ENCODE peak calls at places on chromosomes 2 and 18, in eight cellular contexts. I, L, F, E, X, C, Z and H are unnamed samples.

GRCh38 chr2:11444737-11445136 is 21.2 kb downstream of the E2F6 start:
- DNase-seq in C (no peak), I (no peak), Z (no peak), E (no peak), X (no peak), F (no peak), L (no peak), H (no peak)

GRCh38 chr2:53559302-53559967 is 208.2 kb upstream of the CHAC2 start:
- DNase-seq in L (no peak), C (no peak), Z (no peak), E (no peak), X (no peak), I (no peak), F (no peak), H (no peak)

GRCh38 chr2:46362667-46363012 is 65.4 kb downstream of the EPAS1 start:
- DNase-seq in E (no peak), Z (no peak), I (no peak), F (no peak), L (no peak), X (no peak), C (no peak), H (no peak)

GRCh38 chr2:68739261-68740183 is 4.9 kb downstream of the ARHGAP25 start:
- DNase-seq in L (no peak), C (no peak), Z (peak), X (no peak), I (peak), E (no peak), F (no peak), H (no peak)

GRCh38 chr2:3617198-3617890 is 22.4 kb downstream of the COLEC11 start:
- DNase-seq in F (no peak), E (no peak), L (no peak), C (no peak), I (no peak), X (no peak), Z (no peak), H (no peak)

GRCh38 chr18:62555135-62555534 is 32.3 kb downstream of the ZCCHC2 start:
- DNase-seq in I (peak), E (no peak), Z (no peak), X (no peak), C (no peak), F (no peak), L (no peak), H (no peak)

GRCh38 chr2:24659862-24660261 is 133.3 kb downstream of the PTRHD1 start:
- DNase-seq in X (peak), E (no peak), C (no peak), Z (no peak), L (no peak), F (no peak), I (no peak), H (no peak)

GRCh38 chr2:191404568-191404991 is 159.4 kb downstream of the MYO1B start:
- DNase-seq in E (no peak), F (no peak), Z (no peak), I (no peak), C (no peak), L (no peak), X (no peak), H (no peak)

GRCh38 chr2:25341031-25341727 is 546 bp downstream of the DNMT3A start:
- DNase-seq in Z (peak), L (peak), X (peak), F (peak), E (peak), I (peak), C (no peak), H (no peak)

GRCh38 chr2:126506786-126507185 is 149.2 kb upstream of the GYPC start:
- DNase-seq in F (no peak), X (no peak), Z (no peak), E (no peak), L (no peak), C (no peak), I (no peak), H (no peak)

GRCh38 chr18:23088343-23088742 is 46.9 kb upstream of the CABLES1 start:
- DNase-seq in I (no peak), X (no peak), E (no peak), L (no peak), F (no peak), C (no peak), Z (no peak), H (no peak)

GRCh38 chr2:240159251-240159839 is 18.9 kb upstream of the OTOS start:
- DNase-seq in C (no peak), L (no peak), E (no peak), I (no peak), F (no peak), Z (no peak), X (peak), H (no peak)

GRCh38 chr2:217797661-217798069 is 205.1 kb downstream of the TNS1 start:
- DNase-seq in E (peak), F (peak), X (peak), Z (no peak), L (peak), C (no peak), I (no peak), H (no peak)

GRCh38 chr2:230512955-230513748 is 97.2 kb downstream of the SP100 start:
- DNase-seq in C (no peak), I (no peak), L (no peak), X (no peak), E (no peak), Z (no peak), F (no peak), H (no peak)

GRCh38 chr2:212940816-212941215 is 210.6 kb downstream of the IKZF2 start:
- DNase-seq in C (no peak), X (no peak), E (no peak), I (no peak), L (peak), F (no peak), Z (no peak), H (no peak)

GRCh38 chr18:78926243-78926615 is 53.4 kb upstream of the SALL3 start:
- DNase-seq in F (no peak), Z (no peak), E (no peak), I (no peak), C (no peak), X (no peak), L (no peak), H (no peak)

GRCh38 chr2:25955869-25956535 is 26.3 kb downstream of the KIF3C start:
- DNase-seq in I (peak), L (no peak), E (no peak), X (no peak), C (no peak), F (no peak), Z (no peak), H (no peak)

GRCh38 chr2:132754392-132754791 is 84.4 kb upstream of the LYPD1 start:
- DNase-seq in F (no peak), C (no peak), X (no peak), Z (no peak), E (no peak), I (no peak), L (no peak), H (no peak)

GRCh38 chr18:80046961-80047541 is 12.8 kb downstream of the RBFA start:
- DNase-seq in X (peak), F (no peak), L (no peak), E (no peak), Z (no peak), C (no peak), I (no peak), H (no peak)

GRCh38 chr18:6207119-6207518 is 207.6 kb downstream of the L3MBTL4 start:
- DNase-seq in L (no peak), E (no peak), I (no peak), C (no peak), F (no peak), X (no peak), Z (no peak), H (no peak)

GRCh38 chr2:203718087-203718486 is 11.6 kb downstream of the CD28 start:
- DNase-seq in Z (peak), C (no peak), F (no peak), I (peak), E (peak), X (no peak), L (no peak), H (peak)

GRCh38 chr18:7172611-7173010 is 55.0 kb upstream of the LAMA1 start:
- DNase-seq in E (no peak), I (no peak), C (no peak), L (no peak), F (no peak), X (no peak), Z (no peak), H (no peak)

GRCh38 chr2:95122197-95122551 is 566 bp upstream of the MRPS5 start:
- DNase-seq in X (no peak), E (no peak), F (no peak), I (no peak), C (no peak), Z (peak), L (no peak), H (no peak)

GRCh38 chr18:25097119-25098114 is 254.5 kb downstream of the ZNF521 start:
- DNase-seq in F (no peak), I (no peak), C (no peak), E (no peak), X (no peak), Z (no peak), L (no peak), H (no peak)

GRCh38 chr2:183474912-183475695 is 350.9 kb downstream of the NUP35 start:
- DNase-seq in L (no peak), Z (no peak), I (no peak), F (no peak), E (no peak), X (no peak), C (no peak), H (no peak)

GRCh38 chr2:179447839-179448447 is 183.3 kb upstream of the SESTD1 start:
- DNase-seq in L (no peak), Z (no peak), I (no peak), X (no peak), F (no peak), E (no peak), C (no peak), H (no peak)

GRCh38 chr2:23207871-23208270 is 177.1 kb upstream of the KLHL29 start:
- DNase-seq in X (no peak), F (no peak), Z (no peak), I (no peak), L (no peak), C (no peak), E (no peak), H (no peak)

GRCh38 chr2:42652086-42652485 is 83.7 kb downstream of the MTA3 start:
- DNase-seq in E (no peak), F (no peak), I (no peak), X (no peak), L (no peak), Z (peak), C (no peak), H (no peak)

GRCh38 chr2:127640082-127641072 is 5.6 kb upstream of the GPR17 start:
- DNase-seq in Z (peak), L (no peak), X (peak), E (no peak), C (no peak), I (peak), F (no peak), H (no peak)

GRCh38 chr2:188576657-188577056 is 285.0 kb downstream of the GULP1 start:
- DNase-seq in F (no peak), Z (no peak), X (no peak), C (no peak), E (no peak), L (no peak), I (no peak), H (no peak)

GRCh38 chr2:25602333-25602723 is 71.0 kb downstream of the DTNB start:
- DNase-seq in L (no peak), Z (peak), X (no peak), E (peak), F (no peak), I (no peak), C (no peak), H (no peak)

GRCh38 chr2:104769096-104769495 is 84.8 kb upstream of the POU3F3 start:
- DNase-seq in Z (no peak), X (no peak), C (no peak), I (no peak), L (no peak), F (no peak), E (no peak), H (no peak)

GRCh38 chr2:117091438-117091837 is 723.1 kb upstream of the DDX18 start:
- DNase-seq in I (no peak), Z (no peak), L (no peak), E (no peak), C (no peak), F (no peak), X (no peak), H (no peak)

DNA sequence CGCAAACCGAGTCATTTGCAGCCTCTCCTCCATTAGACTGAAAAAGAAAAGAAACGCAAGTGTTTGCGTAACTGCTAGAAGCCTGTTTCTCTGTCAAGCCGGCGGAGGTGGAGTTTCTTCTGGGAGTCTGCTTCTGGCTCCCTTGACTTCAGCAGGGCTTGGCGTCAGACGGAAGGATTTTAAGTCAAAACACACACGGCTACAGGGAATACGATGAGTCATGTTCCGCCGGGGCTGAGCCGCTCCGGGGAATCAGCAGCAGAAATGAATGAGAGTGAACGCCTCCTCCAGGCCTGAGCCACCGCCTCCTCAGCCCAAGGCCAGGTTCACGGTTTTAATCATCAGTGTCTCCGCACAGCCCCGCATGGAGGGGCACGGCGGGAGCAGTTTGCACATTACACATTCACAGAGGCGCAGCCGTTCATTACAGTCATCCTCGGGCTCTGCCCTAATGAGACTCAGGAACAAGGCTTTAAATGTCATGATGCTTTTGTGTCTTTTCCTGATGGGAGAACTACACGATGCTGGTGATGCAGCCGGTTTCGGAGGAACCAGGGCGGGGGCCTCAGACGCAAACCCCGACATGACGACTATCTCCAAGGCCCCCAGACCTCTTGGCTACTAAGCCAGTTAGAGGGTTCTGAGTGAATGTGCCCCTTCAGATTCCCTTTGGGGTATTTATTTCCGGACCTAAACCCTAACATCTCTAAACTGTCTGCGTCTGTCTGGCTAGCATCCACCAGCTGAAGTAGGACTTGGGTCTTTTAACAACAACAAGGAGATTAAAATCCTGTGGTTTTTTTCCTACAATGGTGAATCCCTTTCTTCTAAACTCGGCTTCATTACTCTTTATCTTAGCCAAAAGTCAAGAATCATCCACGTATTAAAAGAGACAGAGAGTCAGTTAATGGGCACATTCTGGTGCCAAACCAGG is 11.1 kb upstream of the SCG2 start:
- DNase-seq in Z (no peak), X (peak), I (peak), C (peak), E (no peak), F (peak), L (peak), H (no peak)
- H3K4me3 ChIP-seq in Z (no peak), X (peak), I (peak), C (peak), E (no peak), F (peak), L (peak), H (no peak)

DNA sequence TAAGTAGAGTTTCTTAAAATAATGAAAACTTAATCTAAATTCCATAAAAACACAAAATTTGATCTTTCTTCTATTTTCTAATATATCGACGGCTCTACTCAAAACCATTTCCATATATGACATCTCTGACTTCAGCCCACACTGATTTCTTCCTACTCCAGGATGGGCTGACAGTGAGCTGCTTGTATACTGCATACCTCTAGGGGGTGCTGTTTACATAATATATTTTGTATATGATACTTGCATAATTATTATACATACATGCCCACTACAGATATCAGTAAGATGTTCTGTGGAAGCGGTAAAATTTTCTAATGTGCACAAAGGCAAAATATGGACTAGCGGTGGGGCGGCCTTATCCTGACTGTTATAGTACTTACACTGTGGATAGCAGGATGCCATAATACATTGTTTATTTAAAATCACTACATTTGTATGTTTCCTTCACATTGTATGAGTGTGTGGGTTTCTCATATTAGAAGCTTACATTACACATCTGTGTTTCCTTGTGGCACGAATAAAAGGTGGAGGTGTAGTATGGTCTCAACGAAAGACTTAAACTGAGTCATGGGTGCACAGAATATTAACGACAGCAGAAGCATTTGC is 66.1 kb upstream of the NXPH2 start:
- DNase-seq in F (no peak), L (no peak), X (no peak), E (peak), Z (peak), C (no peak), I (peak), H (no peak)
- TF ChIP-seq CTCF in F (no peak), L (peak), X (peak), E (peak), Z (peak), C (peak), I (peak), H (peak)

DNA sequence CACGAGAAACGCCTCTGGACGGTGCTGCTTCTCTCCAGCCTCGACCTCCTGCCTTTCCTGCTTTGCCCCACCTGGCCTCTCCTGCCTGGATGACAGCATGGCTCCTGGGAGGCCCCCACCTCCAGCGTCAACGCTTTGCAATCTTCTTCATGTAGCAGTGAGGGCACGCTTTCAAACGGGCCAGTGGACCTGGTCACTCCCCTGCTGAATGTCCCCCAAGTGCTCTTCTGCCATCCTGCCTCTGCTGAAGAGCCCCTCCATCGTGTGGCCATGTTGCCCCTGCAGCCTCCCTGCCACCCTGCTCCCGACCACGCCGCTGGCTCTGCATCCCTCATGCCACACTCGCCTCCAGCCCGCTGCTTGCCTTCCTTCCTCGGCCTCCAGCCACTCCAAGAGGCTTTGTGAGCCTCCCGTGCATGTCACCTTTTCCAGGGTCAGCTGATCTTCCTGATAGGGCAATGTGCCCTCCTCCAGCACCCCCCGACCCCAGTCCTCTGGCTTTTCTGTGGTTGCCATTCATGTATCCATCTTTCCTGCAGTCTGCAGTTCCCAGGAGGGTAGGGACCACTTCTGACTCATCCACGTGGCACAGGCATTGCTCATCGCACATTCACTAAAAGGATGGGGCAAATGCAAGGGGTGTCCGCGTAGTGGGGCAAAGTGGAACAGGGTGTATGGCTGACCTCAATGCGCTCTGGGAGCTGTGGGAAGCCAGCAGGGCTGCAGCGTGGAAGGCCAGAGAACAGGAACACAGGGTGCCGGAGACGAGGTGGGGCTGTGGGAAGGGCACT is 268.8 kb downstream of the TWIST2 start:
- DNase-seq in F (no peak), E (no peak), L (no peak), I (no peak), Z (no peak), X (no peak), C (no peak), H (no peak)
- H3K4me3 ChIP-seq in F (no peak), E (no peak), L (no peak), I (no peak), Z (no peak), X (no peak), C (no peak), H (no peak)

DNA sequence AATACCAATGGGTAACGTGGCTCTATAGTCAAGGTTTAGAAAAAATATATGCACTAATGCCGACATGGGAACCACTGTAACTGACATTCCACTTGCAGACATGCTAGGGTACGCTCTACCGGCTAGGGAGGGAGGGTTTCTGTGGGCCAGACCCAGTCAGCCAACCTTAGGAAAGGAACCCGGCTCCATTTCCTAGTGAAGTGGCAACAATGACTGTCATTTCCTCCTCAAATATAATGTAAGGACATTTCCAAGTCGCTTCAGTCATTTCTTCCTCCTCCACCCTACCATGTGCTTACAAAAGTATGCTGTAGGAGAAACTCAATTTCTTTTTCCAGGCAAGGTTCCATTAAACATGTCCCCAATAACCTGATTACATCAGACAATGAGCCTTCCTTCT is 64.4 kb upstream of the PSMD14 start:
- DNase-seq in C (no peak), F (no peak), I (no peak), X (no peak), L (no peak), Z (peak), E (no peak), H (no peak)
- TF ChIP-seq CTCF in C (no peak), F (no peak), I (no peak), X (no peak), L (no peak), Z (no peak), E (no peak), H (no peak)

GRCh38 chr2:66441651-66442365 is 6.9 kb downstream of the MEIS1 start:
- DNase-seq in X (no peak), E (no peak), Z (no peak), C (no peak), I (no peak), L (no peak), F (no peak), H (no peak)
- H3K4me3 ChIP-seq in X (no peak), E (no peak), Z (no peak), C (no peak), I (no peak), L (peak), F (peak), H (no peak)

DNA sequence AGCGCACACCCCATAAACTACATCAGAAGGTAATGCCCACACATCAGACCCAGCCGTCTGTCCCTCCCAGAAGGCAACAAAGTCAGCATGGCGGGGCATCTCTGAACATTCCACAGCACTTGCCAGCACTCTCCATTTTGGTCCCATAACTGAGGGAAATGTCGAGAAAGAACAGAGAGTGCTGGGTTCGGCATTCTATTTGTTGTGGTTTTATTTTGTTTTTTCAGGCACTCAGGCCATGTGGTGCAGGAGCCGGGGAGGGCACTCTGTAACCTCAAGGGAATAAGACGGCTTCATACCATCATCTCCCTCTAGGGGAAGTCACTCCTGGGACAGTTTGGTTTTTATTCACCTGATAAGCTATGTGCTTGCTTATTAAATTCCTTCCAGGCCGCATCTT is 156.0 kb downstream of the SEPTIN10 start:
- DNase-seq in I (peak), F (no peak), E (no peak), Z (peak), C (no peak), X (no peak), L (no peak), H (no peak)
- TF ChIP-seq CTCF in I (peak), F (no peak), E (no peak), Z (peak), C (no peak), X (no peak), L (no peak), H (no peak)